ENCODE peak calls at places on chromosome 18, in four cellular contexts. U is AG10803, C is GM23338, O is fibroblast of lung. R is an unnamed sample.

GRCh38 chr18:45255142-45255890 is 360.0 kb upstream of the SLC14A2 start:
- DNase-seq in U (peak), C (peak), O (peak), R (peak)

GRCh38 chr18:13237073-13237472 is 18.5 kb downstream of the LDLRAD4 start:
- DNase-seq in U (no peak), C (no peak), O (no peak), R (no peak)

GRCh38 chr18:50659091-50660003 is 99.5 kb downstream of the MAPK4 start:
- DNase-seq in U (no peak), C (no peak), O (peak), R (no peak)

GRCh38 chr18:55404811-55405654 is 183.0 kb downstream of the TCF4 start:
- DNase-seq in U (no peak), C (no peak), O (no peak), R (no peak)

GRCh38 chr18:44636241-44636640 is 44.4 kb upstream of the SETBP1 start:
- DNase-seq in U (no peak), C (no peak), O (no peak), R (no peak)

GRCh38 chr18:400466-400865 is 100.0 kb downstream of the COLEC12 start:
- DNase-seq in U (peak), C (no peak), O (peak), R (peak)

GRCh38 chr18:11909597-11910026 is 1.5 kb upstream of the MPPE1 start:
- DNase-seq in U (peak), C (no peak), O (peak), R (peak)

GRCh38 chr18:11817229-11817628 is 34.0 kb upstream of the CHMP1B start:
- DNase-seq in U (no peak), C (no peak), O (no peak), R (no peak)

GRCh38 chr18:74152906-74153305 is 4.6 kb downstream of the TIMM21 start:
- DNase-seq in U (no peak), C (peak), O (no peak), R (no peak)

GRCh38 chr18:286515-287310 is 18.9 kb upstream of the THOC1 start:
- DNase-seq in U (peak), C (peak), O (peak), R (peak)

GRCh38 chr18:58512161-58512581 is 116.7 kb downstream of the ALPK2 start:
- DNase-seq in U (no peak), C (peak), O (no peak), R (no peak)

GRCh38 chr18:39057423-39058057 is 1491.9 kb upstream of the CELF4 start:
- DNase-seq in U (no peak), C (no peak), O (peak), R (peak)

GRCh38 chr18:46386788-46387187 is 270.2 kb downstream of the LOXHD1 start:
- DNase-seq in U (peak), C (no peak), O (peak), R (no peak)

GRCh38 chr18:9771261-9771976 is 63.3 kb downstream of the RAB31 start:
- DNase-seq in U (peak), C (peak), O (peak), R (peak)

GRCh38 chr18:36099311-36099710 is 29.8 kb downstream of the SLC39A6 start:
- DNase-seq in U (no peak), C (no peak), O (no peak), R (no peak)

GRCh38 chr18:35573531-35573930 is 8.0 kb upstream of the GALNT1 start:
- DNase-seq in U (no peak), C (no peak), O (no peak), R (no peak)

GRCh38 chr18:6569813-6570212 is 155.1 kb upstream of the L3MBTL4 start:
- DNase-seq in U (no peak), C (no peak), O (no peak), R (no peak)

DNA sequence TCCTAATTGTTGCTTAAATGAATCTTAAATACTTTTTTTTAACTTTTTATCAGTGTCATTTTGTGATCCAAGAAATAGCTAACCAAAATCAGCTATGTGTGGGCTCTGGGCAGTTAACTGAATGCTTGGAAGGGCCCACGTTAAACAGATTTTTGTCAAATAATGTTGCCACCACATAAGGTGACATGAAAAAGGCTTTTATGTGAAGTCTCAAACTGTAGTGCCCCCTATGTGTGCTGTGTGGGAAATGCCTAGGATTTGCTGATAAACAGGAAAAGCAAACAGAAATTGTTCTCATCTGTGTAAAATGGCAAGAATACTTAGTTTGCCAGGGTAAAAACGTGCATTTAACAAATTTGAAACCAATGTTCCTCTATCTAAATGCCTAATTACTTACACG is 242.2 kb downstream of the ZNF516 start:
- DNase-seq in U (peak), C (peak), O (no peak), R (peak)
- TF ChIP-seq CTCF in U (peak), C (peak), O (peak), R (peak)

GRCh38 chr18:62717850-62718229 is 2.5 kb downstream of the PHLPP1 start:
- DNase-seq in U (peak), C (no peak), O (peak), R (peak)

GRCh38 chr18:62717059-62717849 is 1.9 kb downstream of the PHLPP1 start:
- DNase-seq in U (peak), C (peak), O (peak), R (peak)

GRCh38 chr18:62715439-62715792 is at the start of gene PHLPP1:
- DNase-seq in U (no peak), C (no peak), O (no peak), R (no peak)

GRCh38 chr18:62715829-62716678 is 713 bp downstream of the PHLPP1 start:
- DNase-seq in U (peak), C (peak), O (peak), R (peak)

DNA sequence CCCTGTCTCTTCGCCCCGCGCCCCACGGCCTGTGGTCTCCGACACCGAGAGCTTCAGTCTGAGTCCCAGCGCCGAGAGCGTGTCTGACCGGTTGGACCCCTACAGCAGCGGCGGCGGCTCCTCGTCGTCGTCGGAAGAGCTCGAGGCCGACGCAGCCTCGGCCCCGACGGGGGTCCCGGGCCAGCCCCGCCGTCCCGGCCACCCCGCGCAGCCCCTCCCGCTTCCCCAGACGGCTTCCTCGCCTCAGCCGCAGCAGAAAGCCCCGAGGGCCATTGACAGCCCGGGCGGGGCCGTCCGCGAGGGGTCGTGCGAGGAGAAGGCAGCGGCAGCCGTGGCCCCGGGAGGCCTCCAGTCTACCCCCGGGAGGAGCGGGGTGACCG is 1.3 kb downstream of the PHLPP1 start:
- DNase-seq in U (peak), C (peak), O (peak), R (peak)
- H3K4me3 ChIP-seq in U (peak), C (peak), O (peak), R (peak)

DNA sequence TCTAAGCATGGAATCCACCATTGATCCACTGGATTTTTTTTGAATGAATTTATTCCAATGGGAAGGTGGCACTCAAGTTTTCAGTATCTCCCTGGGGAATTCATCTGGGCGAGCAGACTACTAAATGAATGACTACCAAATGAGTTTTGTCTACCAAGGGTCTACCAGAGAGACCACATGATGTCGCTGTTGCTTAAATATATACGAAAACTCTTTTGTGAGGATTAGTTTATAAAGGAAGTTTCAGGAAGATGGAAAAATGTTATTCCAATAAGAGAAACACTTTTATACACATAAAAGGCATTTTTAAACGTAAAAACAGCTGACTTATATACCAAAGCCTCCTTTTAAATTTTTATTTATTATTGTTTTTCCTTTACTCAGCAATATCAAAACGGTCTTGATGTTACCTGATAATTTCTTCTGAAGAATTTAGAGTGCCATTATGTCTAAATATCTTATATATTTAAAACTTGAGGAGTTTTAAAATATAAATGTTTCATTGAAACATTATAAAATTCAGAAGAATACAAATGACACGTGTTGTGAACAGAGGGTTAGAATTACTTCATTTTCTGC is 139.7 kb downstream of the HRH4 start:
- DNase-seq in U (peak), C (peak), O (peak), R (peak)
- TF ChIP-seq CTCF in U (peak), C (peak), O (peak), R (peak)

GRCh38 chr18:3870914-3871313 is 420.9 kb downstream of the TGIF1 start:
- DNase-seq in U (no peak), C (no peak), O (no peak), R (no peak)
- H3K4me3 ChIP-seq in U (no peak), C (no peak), O (no peak), R (no peak)

DNA sequence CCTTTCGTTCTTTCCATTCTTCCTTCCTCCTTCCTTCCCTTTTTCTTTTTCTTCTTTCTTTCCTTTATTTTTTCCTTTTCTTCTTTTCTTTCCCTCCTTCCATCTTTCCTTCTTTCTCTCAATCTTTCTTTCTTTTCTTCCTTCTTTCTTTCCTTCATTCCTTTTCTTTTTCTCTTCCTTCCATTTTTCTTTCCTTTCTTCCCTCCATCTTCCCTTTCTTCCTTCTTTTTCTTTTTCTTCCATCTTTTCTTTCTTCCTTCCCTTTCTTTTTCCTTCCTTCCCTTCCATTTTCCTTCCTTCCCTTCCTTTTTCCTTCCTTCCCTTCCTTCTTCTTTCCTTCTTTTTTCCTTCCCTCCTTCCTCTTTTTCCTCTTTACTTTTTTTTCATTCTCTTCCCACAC is 568.7 kb downstream of the GALR1 start:
- DNase-seq in U (no peak), C (no peak), O (no peak), R (no peak)
- TF ChIP-seq CTCF in U (no peak), C (no peak), O (no peak), R (no peak)

GRCh38 chr18:8614875-8615274 is 5.6 kb downstream of the RAB12 start:
- DNase-seq in U (no peak), C (no peak), O (no peak), R (no peak)

GRCh38 chr18:8615397-8616025 is 6.3 kb downstream of the RAB12 start:
- DNase-seq in U (peak), C (no peak), O (peak), R (peak)

GRCh38 chr18:8617907-8618306 is 8.7 kb downstream of the RAB12 start:
- DNase-seq in U (no peak), C (no peak), O (no peak), R (no peak)

GRCh38 chr18:8619041-8619440 is 9.8 kb downstream of the RAB12 start:
- DNase-seq in U (no peak), C (no peak), O (no peak), R (no peak)

DNA sequence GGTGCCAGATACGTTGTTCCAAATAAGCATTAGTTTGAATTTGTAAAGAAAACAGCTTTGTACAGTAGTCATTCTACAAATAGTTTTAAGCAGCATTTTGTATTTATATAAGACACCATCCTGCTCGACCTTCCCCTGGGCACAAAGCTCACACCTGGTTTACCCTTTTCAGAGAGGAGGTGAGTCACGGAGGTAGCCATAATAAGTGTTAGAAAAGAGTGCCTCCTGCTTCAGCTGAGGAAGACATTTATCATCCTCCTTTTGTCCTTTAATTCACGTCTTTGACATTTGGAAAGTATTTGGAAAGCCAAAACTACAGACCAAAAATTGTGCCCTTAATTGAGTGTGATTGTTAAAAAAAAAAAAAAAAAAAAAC is 6.8 kb downstream of the RAB12 start:
- DNase-seq in U (no peak), C (no peak), O (peak), R (no peak)
- H3K4me3 ChIP-seq in U (peak), C (peak), O (peak), R (no peak)

GRCh38 chr18:29892960-29893558 is 1149.5 kb downstream of the DSC3 start:
- DNase-seq in U (peak), C (peak), O (peak), R (peak)
- TF ChIP-seq CTCF in U (peak), C (peak), O (no peak), R (peak)

GRCh38 chr18:3710712-3711269 is 260.8 kb downstream of the TGIF1 start:
- DNase-seq in U (no peak), C (no peak), O (no peak), R (no peak)

GRCh38 chr18:3713708-3714107 is 263.7 kb downstream of the TGIF1 start:
- DNase-seq in U (no peak), C (no peak), O (no peak), R (no peak)

GRCh38 chr18:3715223-3716080 is 265.5 kb downstream of the TGIF1 start:
- DNase-seq in U (no peak), C (no peak), O (no peak), R (no peak)

GRCh38 chr18:3713166-3713565 is 263.2 kb downstream of the TGIF1 start:
- DNase-seq in U (no peak), C (no peak), O (peak), R (no peak)

GRCh38 chr18:3712485-3712884 is 262.5 kb downstream of the TGIF1 start:
- DNase-seq in U (no peak), C (no peak), O (no peak), R (no peak)
- H3K4me3 ChIP-seq in U (no peak), C (no peak), O (no peak), R (no peak)

GRCh38 chr18:3665780-3666525 is 216.0 kb downstream of the TGIF1 start:
- DNase-seq in U (peak), C (peak), O (peak), R (peak)

GRCh38 chr18:3665187-3665586 is 215.2 kb downstream of the TGIF1 start:
- DNase-seq in U (no peak), C (no peak), O (no peak), R (no peak)

GRCh38 chr18:3669376-3669775 is 219.4 kb downstream of the TGIF1 start:
- DNase-seq in U (no peak), C (no peak), O (no peak), R (no peak)

GRCh38 chr18:3666526-3667254 is 216.7 kb downstream of the TGIF1 start:
- DNase-seq in U (no peak), C (no peak), O (no peak), R (no peak)

GRCh38 chr18:3667255-3668137 is 217.5 kb downstream of the TGIF1 start:
- DNase-seq in U (no peak), C (no peak), O (no peak), R (no peak)
- TF ChIP-seq CTCF in U (no peak), C (no peak), O (no peak), R (no peak)